ENCODE peak calls at places on chromosome 19, in six cellular contexts. C is aorta; L is heart right ventricle; H is stimulated activated CD4-positive, alpha-beta T cell treated with anti-CD3 and anti-CD28 coated beads, Interleukin-1b, Interleukin-23, amount 100 ng/mL, for 24 hours; N is DMS153; P is kidney tubule cell. S is an unnamed sample.
A peak's percentile ranks its signal among the peaks of the same experiment; 100 is the strongest.

GRCh38 chr19:53875602-53876340 is 6.2 kb upstream of the PRKCG start:
- DNase-seq in N (no peak), C (no peak), P (no peak), L (no peak), H (no peak), S (no peak)

GRCh38 chr19:33469171-33470039 is 52.2 kb downstream of the PEPD start:
- DNase-seq in L (no peak), N (no peak), H (no peak), P (no peak), C (no peak), S (no peak)

GRCh38 chr19:1467228-1467511 is 11.8 kb downstream of the C19orf25 start:
- DNase-seq in C (no peak), L (no peak), N (no peak), P (no peak), H (no peak), S (no peak)

GRCh38 chr19:3201911-3202310 is 16.2 kb downstream of the NCLN start:
- DNase-seq in L (no peak), N (no peak), P (no peak), C (no peak), H (no peak), S (no peak)

GRCh38 chr19:49469828-49470614 is 4.0 kb upstream of the FLT3LG start:
- DNase-seq in P (no peak), H (no peak), N (no peak), L (no peak), C (peak; percentile 61), S (peak; percentile 69)

GRCh38 chr19:39508629-39509028 is 6.3 kb upstream of the SELENOV start:
- DNase-seq in N (no peak), P (no peak), C (no peak), H (no peak), L (no peak), S (no peak)

GRCh38 chr19:31340059-31341025 is 8.9 kb downstream of the TSHZ3 start:
- DNase-seq in L (no peak), P (no peak), N (no peak), C (no peak), H (no peak), S (peak; percentile 21)

GRCh38 chr19:32124585-32124984 is 220.8 kb upstream of the ZNF507 start:
- DNase-seq in N (no peak), L (no peak), P (no peak), C (no peak), H (no peak), S (no peak)

S was measured in stimulated activated naive CD4-positive, alpha-beta T cell treated with Interleukin-2 at 50 U/mL for 16 hours.